ENCODE peak calls at places on chromosome 5, in five cellular contexts. L is right lobe of liver, S is HCT116, J is gastrocnemius medialis, Q is thyroid gland. T is an unnamed sample.

GRCh38 chr5:4977421-4977820 is 162.7 kb upstream of the ADAMTS16 start:
- DNase-seq in L (no peak), S (no peak), J (no peak), Q (no peak), T (no peak)

GRCh38 chr5:119270955-119271757 is 84.7 kb upstream of the TNFAIP8 start:
- DNase-seq in L (no peak), S (no peak), J (no peak), Q (no peak), T (no peak)

GRCh38 chr5:90873033-90873517 is 314.5 kb downstream of the ADGRV1 start:
- DNase-seq in J (peak; percentile 29), Q (no peak), S (no peak), L (peak; percentile 28), T (no peak)

GRCh38 chr5:137735531-137736284 is at the start of gene KLHL3:
- DNase-seq in S (no peak), Q (peak; percentile 78), J (no peak), L (peak; percentile 43), T (peak; percentile 73)

GRCh38 chr5:152405145-152405544 is at the start of gene NMUR2:
- DNase-seq in J (no peak), S (no peak), L (no peak), Q (peak; percentile 74), T (no peak)

GRCh38 chr5:19902316-19902934 is 85.6 kb downstream of the CDH18 start:
- DNase-seq in L (no peak), J (no peak), S (no peak), Q (no peak), T (peak; percentile 28)

GRCh38 chr5:181260720-181261319 is at the start of gene TRIM52:
- DNase-seq in Q (peak; percentile 85), L (peak; percentile 94), S (peak; percentile 89), J (peak; percentile 89), T (peak; percentile 97)

GRCh38 chr5:7066471-7067235 is 329.3 kb upstream of the ADCY2 start:
- DNase-seq in J (no peak), Q (no peak), S (no peak), L (no peak), T (no peak)

GRCh38 chr5:132103380-132103951 is 29.9 kb downstream of the CSF2 start:
- DNase-seq in J (peak; percentile 33), S (peak; percentile 86), L (peak; percentile 77), Q (peak; percentile 71), T (peak; percentile 92)

GRCh38 chr5:172724658-172725183 is 46.3 kb downstream of the DUSP1 start:
- DNase-seq in J (no peak), S (no peak), L (peak; percentile 53), Q (no peak), T (no peak)

GRCh38 chr5:142110988-142111687 is 2.6 kb downstream of the NDFIP1 start:
- DNase-seq in J (no peak), Q (no peak), S (no peak), L (no peak), T (no peak)

GRCh38 chr5:142109356-142110045 is 922 bp downstream of the NDFIP1 start:
- DNase-seq in J (peak; percentile 10), L (no peak), Q (no peak), S (no peak), T (no peak)

GRCh38 chr5:142107729-142108431 is 699 bp upstream of the NDFIP1 start:
- DNase-seq in J (no peak), Q (no peak), L (no peak), S (no peak), T (no peak)

GRCh38 chr5:142110046-142110531 is 1.5 kb downstream of the NDFIP1 start:
- DNase-seq in Q (no peak), L (peak; percentile 31), S (no peak), J (no peak), T (no peak)

DNA sequence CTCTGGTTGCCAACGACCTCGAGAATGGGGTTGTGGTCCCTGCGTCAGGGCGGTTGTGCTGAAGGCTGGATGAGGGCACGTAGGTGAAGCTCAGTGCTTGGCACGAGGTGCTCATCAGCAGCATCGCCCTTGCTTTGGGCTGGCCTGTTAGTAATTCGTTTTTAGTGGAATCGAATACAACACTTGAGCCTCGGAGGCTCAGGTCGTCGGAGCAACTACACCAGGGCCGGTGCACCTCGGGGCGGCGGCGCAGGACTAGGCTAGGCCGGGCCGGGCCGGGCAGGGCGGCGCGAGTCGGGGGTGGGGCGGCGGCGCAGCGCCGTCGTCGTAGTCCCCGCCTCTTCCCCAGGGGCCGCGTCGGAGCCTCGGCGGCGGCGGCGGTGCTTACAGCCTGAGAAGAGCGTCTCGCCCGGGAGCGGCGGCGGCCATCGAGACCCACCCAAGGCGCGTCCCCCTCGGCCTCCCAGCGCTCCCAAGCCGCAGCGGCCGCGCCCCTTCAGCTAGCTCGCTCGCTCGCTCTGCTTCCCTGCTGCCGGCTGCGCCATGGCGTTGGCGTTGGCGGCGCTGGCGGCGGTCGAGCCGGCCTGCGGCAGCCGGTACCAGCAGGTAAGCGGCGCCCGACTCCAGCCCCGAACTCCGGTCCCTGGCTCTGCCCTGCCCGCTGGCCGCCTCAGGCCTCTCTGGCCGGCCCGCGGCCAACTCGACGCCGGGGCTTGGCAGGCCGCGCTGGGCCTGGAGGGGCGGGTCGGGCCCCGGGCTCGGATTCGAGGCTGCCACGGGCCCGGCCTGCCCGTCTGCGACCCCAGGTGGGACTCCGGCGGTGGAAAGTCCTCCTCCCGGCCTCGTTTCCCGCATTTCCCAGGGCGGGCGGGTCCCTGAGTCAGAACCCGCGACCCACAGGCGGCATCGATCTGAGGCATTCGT is at the start of gene NDFIP1:
- DNase-seq in J (peak; percentile 68), S (peak; percentile 28), Q (peak; percentile 87), L (peak; percentile 93), T (peak; percentile 90)
- H3K4me1 ChIP-seq in J (peaks cover 32% of the 10 kb centered on the region), S (peaks cover 21% of the 10 kb centered on the region), Q (peaks cover 17% of the 10 kb centered on the region), L (peaks cover 20% of the 10 kb centered on the region), T (no peaks in the 10 kb centered on the region)

GRCh38 chr5:149403923-149404745 is 25.0 kb upstream of the IL17B start:
- DNase-seq in S (no peak), L (no peak), Q (no peak), J (no peak), T (no peak)
- H3K4me3 ChIP-seq in S (no peak overlapping the region), L (no peak overlapping the region), Q (no peak overlapping the region), J (no peak overlapping the region), T (no peak overlapping the region)

DNA sequence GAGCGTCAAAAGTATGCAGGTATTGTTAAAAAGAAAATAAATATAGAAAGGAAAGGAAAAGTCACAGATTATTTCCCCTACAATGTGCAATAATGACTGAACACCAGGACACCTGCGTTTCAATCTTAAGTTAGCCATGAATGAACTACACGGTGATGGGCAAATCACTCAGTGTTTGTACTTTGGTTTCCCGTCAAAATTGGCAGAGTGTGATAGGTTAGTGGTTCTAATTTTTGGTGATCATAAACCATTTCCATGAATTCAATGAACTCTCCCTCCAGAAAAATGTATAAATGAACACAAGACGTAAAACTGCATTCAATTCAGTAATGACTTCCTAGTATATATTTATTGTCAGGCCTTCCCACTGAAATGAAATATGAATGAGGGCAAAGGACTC is 59.0 kb upstream of the ITGA1 start:
- DNase-seq in Q (no peak), S (no peak), J (no peak), L (no peak), T (no peak)
- H3K27ac ChIP-seq in Q (no peak overlapping the region), S (no peak overlapping the region), J (no peak overlapping the region), L (no peak overlapping the region), T (no peak overlapping the region)

DNA sequence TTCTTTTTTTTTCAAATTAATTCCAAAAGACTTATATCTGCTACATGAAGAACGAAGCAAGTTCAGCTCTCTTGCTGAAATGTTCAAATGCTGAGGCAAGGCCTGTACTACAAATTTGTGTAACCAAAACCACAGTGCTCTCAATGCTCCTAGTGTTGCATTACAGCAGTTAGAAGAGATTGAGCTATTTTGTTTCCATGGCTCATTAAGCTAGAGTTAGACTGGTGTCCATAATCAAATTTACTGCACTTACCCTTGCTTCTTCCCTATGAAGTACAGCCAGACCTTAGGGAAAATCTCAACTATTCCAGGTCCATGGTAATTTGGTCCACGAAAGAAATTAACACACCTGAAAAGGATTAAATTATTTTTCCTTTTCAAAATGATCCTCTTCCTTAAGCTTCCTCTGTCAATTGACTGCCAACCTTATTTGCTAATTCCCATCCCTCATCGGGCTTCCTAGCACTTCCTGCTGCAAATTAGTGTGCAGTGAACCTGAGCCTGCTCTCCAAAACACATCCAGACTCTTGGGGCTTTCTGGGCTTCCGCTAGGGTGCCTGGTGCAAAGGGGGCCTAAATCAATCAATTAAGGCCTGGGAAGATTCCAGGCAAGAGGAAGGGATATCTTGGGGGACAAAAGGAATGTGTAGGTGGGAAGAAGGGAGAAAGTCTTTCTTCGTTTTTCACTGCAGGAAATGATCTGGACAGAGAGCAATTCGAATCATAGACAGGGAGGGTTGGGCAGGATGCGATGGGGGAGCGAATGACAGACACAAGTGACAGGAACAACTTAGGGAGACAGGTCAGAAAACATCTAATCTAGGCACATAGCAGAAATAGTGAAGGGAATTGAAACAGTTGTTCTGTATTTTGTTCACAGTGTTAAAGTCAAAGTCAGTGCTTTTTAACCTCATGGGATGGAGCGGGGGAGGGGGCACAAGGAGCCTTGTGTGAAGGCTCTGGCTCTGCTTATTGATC is 542.4 kb downstream of the RAB3C start:
- DNase-seq in Q (peak; percentile 24), J (no peak), S (no peak), L (no peak), T (no peak)
- H3K4me1 ChIP-seq in Q (peaks cover 33% of the 10 kb centered on the region), J (peaks cover 53% of the 10 kb centered on the region), S (peaks cover 26% of the 10 kb centered on the region), L (no peaks in the 10 kb centered on the region), T (peaks cover 8% of the 10 kb centered on the region)

DNA sequence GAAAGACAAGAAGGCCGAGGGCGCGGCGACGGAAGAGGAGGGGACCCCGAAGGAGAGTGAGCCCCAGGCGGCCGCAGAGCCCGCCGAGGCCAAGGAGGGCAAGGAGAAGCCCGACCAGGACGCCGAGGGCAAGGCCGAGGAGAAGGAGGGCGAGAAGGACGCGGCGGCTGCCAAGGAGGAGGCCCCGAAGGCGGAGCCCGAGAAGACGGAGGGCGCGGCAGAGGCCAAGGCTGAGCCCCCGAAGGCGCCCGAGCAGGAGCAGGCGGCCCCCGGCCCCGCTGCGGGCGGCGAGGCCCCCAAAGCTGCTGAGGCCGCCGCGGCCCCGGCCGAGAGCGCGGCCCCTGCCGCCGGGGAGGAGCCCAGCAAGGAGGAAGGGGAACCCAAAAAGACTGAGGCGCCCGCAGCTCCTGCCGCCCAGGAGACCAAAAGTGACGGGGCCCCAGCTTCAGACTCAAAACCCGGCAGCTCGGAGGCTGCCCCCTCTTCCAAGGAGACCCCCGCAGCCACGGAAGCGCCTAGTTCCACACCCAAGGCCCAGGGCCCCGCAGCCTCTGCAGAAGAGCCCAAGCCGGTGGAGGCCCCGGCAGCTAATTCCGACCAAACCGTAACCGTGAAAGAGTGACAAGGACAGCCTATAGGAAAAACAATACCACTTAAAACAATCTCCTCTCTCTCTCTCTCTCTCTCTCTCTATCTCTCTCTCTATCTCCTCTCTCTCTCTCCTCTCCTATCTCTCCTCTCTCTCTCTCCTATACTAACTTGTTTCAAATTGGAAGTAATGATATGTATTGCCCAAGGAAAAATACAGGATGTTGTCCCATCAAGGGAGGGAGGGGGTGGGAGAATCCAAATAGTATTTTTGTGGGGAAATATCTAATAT is 58.1 kb downstream of the BASP1 start:
- DNase-seq in S (no peak), Q (no peak), L (no peak), J (no peak), T (peak; percentile 44)
- H3K4me3 ChIP-seq in S (no peak overlapping the region), Q (no peak overlapping the region), L (no peak overlapping the region), J (no peak overlapping the region), T (no peak overlapping the region)

DNA sequence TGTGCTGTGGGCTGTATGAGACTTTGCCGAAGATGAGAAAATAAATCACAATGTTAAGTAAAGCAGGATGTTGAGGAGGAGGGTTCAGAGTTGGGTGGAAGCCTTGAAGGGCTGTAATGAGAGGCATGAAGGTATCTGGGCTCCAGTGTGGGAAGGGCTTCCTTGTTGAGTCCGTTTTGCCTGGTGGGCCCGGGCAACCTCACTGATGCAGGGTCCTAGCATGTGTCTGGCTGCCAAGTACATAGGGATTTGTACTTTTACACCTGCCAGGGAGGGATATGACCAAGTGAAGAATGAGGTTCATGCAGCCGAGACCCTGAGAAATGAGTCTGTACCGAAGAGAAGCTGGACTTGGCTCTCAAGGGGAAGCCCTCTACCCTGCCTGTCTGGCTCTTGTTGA is 58.8 kb upstream of the DPYSL3 start:
- DNase-seq in Q (no peak), L (no peak), J (no peak), S (no peak), T (no peak)
- H3K27ac ChIP-seq in Q (no peak overlapping the region), L (no peak overlapping the region), J (no peak overlapping the region), S (no peak overlapping the region), T (no peak overlapping the region)

GRCh38 chr5:34533582-34534236 is 122.4 kb upstream of the RAI14 start:
- DNase-seq in S (no peak), L (no peak), J (no peak), Q (no peak), T (no peak)
- H3K4me1 ChIP-seq in S (no peaks in the 10 kb centered on the region), L (no peaks in the 10 kb centered on the region), J (no peaks in the 10 kb centered on the region), Q (peaks cover 6% of the 10 kb centered on the region), T (no peaks in the 10 kb centered on the region)